ENCODE peak calls at places on chromosomes 4 and X, in four cellular contexts. One of them, this sample, is unnamed.

GRCh38 chr4:101152521-101152920 is 194.8 kb downstream of the PPP3CA start:
- DNase-seq in GM23338: no peak
- DNase-seq in right atrium auricular region: no peak
- DNase-seq in endodermal cell: no peak
- DNase-seq in this sample: no peak

GRCh38 chr4:16125571-16126445 is 42.0 kb upstream of the PROM1 start:
- DNase-seq in endodermal cell: peak; percentile 47
- DNase-seq in right atrium auricular region: no peak
- DNase-seq in GM23338: peak; percentile 25
- DNase-seq in this sample: no peak

GRCh38 chr4:120509222-120509621 is 413.3 kb downstream of the PRDM5 start:
- DNase-seq in endodermal cell: peak; percentile 53
- DNase-seq in GM23338: peak; percentile 11
- DNase-seq in right atrium auricular region: no peak
- DNase-seq in this sample: no peak

GRCh38 chr4:73599182-73599581 is 21.1 kb downstream of the RASSF6 start:
- DNase-seq in GM23338: peak; percentile 72
- DNase-seq in endodermal cell: peak; percentile 90
- DNase-seq in right atrium auricular region: no peak
- DNase-seq in this sample: no peak

GRCh38 chrX:19670321-19670750 is 155.0 kb upstream of the MAP3K15 start:
- DNase-seq in GM23338: no peak
- DNase-seq in endodermal cell: no peak
- DNase-seq in right atrium auricular region: no peak
- DNase-seq in this sample: no peak

GRCh38 chrX:39645059-39645895 is 452.5 kb downstream of the BCOR start:
- DNase-seq in endodermal cell: no peak
- DNase-seq in GM23338: no peak
- DNase-seq in right atrium auricular region: peak; percentile 80
- DNase-seq in this sample: no peak

GRCh38 chrX:112641449-112641848 is 38.3 kb downstream of the LHFPL1 start:
- DNase-seq in right atrium auricular region: no peak
- DNase-seq in endodermal cell: no peak
- DNase-seq in GM23338: no peak
- DNase-seq in this sample: no peak

GRCh38 chrX:38166478-38167083 is 54.1 kb downstream of the SRPX start:
- DNase-seq in GM23338: peak; percentile 51
- DNase-seq in right atrium auricular region: no peak
- DNase-seq in endodermal cell: no peak
- DNase-seq in this sample: no peak

GRCh38 chrX:100685284-100685996 is 41.4 kb downstream of the SRPX2 start:
- DNase-seq in GM23338: peak; percentile 81
- DNase-seq in right atrium auricular region: peak; percentile 79
- DNase-seq in endodermal cell: peak; percentile 88
- DNase-seq in this sample: no peak

GRCh38 chrX:154548028-154548316 is 552 bp downstream of the IKBKG start:
- DNase-seq in endodermal cell: no peak
- DNase-seq in GM23338: no peak
- DNase-seq in right atrium auricular region: no peak
- DNase-seq in this sample: no peak

GRCh38 chr4:54539500-54540029 is 118.2 kb upstream of the KIT start:
- DNase-seq in endodermal cell: peak; percentile 92
- DNase-seq in GM23338: peak; percentile 80
- DNase-seq in right atrium auricular region: peak; percentile 65
- DNase-seq in this sample: no peak

GRCh38 chrX:11619426-11619825 is 46.3 kb downstream of the ARHGAP6 start:
- DNase-seq in endodermal cell: no peak
- DNase-seq in right atrium auricular region: no peak
- DNase-seq in GM23338: no peak
- DNase-seq in this sample: no peak

GRCh38 chr4:169428376-169428775 is 157.6 kb upstream of the SH3RF1 start:
- DNase-seq in endodermal cell: no peak
- DNase-seq in GM23338: no peak
- DNase-seq in right atrium auricular region: no peak
- DNase-seq in this sample: no peak

GRCh38 chrX:24054182-24055042 is at the start of gene EIF2S3:
- DNase-seq in right atrium auricular region: peak; percentile 90
- DNase-seq in endodermal cell: peak; percentile 98
- DNase-seq in GM23338: peak; percentile 86
- DNase-seq in this sample: peak; percentile 94

GRCh38 chrX:54994668-54995452 is 872 bp upstream of the PFKFB1 start:
- DNase-seq in endodermal cell: no peak
- DNase-seq in right atrium auricular region: no peak
- DNase-seq in GM23338: no peak
- DNase-seq in this sample: no peak

GRCh38 chr4:27775156-27775555 is 914.5 kb downstream of the STIM2 start:
- DNase-seq in endodermal cell: no peak
- DNase-seq in GM23338: no peak
- DNase-seq in right atrium auricular region: no peak
- DNase-seq in this sample: no peak

GRCh38 chr4:82084747-82085146 is 289.0 kb downstream of the HNRNPD start:
- DNase-seq in right atrium auricular region: no peak
- DNase-seq in GM23338: no peak
- DNase-seq in endodermal cell: no peak
- DNase-seq in this sample: no peak

GRCh38 chrX:19569121-19569805 is 54.0 kb upstream of the MAP3K15 start:
- DNase-seq in endodermal cell: no peak
- DNase-seq in right atrium auricular region: no peak
- DNase-seq in GM23338: no peak
- DNase-seq in this sample: no peak

GRCh38 chrX:19670854-19671620 is 155.7 kb upstream of the MAP3K15 start:
- DNase-seq in GM23338: peak; percentile 29
- DNase-seq in right atrium auricular region: peak; percentile 60
- DNase-seq in endodermal cell: peak; percentile 53
- DNase-seq in this sample: no peak

GRCh38 chr4:80610845-80611244 is 275.3 kb downstream of the CFAP299 start:
- DNase-seq in right atrium auricular region: no peak
- DNase-seq in endodermal cell: no peak
- DNase-seq in GM23338: no peak
- DNase-seq in this sample: no peak

GRCh38 chrX:109841869-109842579 is 109.0 kb upstream of the ACSL4 start:
- DNase-seq in right atrium auricular region: no peak
- DNase-seq in endodermal cell: no peak
- DNase-seq in GM23338: no peak
- DNase-seq in this sample: no peak

GRCh38 chrX:152037183-152037582 is 62.7 kb upstream of the GABRE start:
- DNase-seq in endodermal cell: no peak
- DNase-seq in GM23338: peak; percentile 0
- DNase-seq in right atrium auricular region: no peak
- DNase-seq in this sample: no peak

GRCh38 chr4:98686046-98686385 is 27.6 kb upstream of the TSPAN5 start:
- DNase-seq in endodermal cell: no peak
- DNase-seq in GM23338: no peak
- DNase-seq in right atrium auricular region: no peak
- DNase-seq in this sample: no peak

GRCh38 chrX:16368696-16369095 is 201.4 kb downstream of the MAGEB17 start:
- DNase-seq in endodermal cell: no peak
- DNase-seq in GM23338: no peak
- DNase-seq in right atrium auricular region: no peak
- DNase-seq in this sample: no peak

GRCh38 chr4:25949166-25949748 is 35.2 kb downstream of the SMIM20 start:
- DNase-seq in endodermal cell: peak; percentile 83
- DNase-seq in GM23338: peak; percentile 91
- DNase-seq in right atrium auricular region: no peak
- DNase-seq in this sample: no peak

GRCh38 chrX:30920271-30920670 is 31.2 kb upstream of the TAB3 start:
- DNase-seq in right atrium auricular region: no peak
- DNase-seq in GM23338: no peak
- DNase-seq in endodermal cell: no peak
- DNase-seq in this sample: no peak

GRCh38 chr4:5448286-5448685 is 260.1 kb downstream of the EVC2 start:
- DNase-seq in GM23338: no peak
- DNase-seq in right atrium auricular region: peak; percentile 42
- DNase-seq in endodermal cell: peak; percentile 22
- DNase-seq in this sample: no peak

GRCh38 chr4:39044364-39044946 is 12.2 kb upstream of the TMEM156 start:
- DNase-seq in GM23338: peak; percentile 98
- DNase-seq in endodermal cell: peak; percentile 97
- DNase-seq in right atrium auricular region: peak; percentile 90
- DNase-seq in this sample: peak; percentile 92
- H3K27ac ChIP-seq in GM23338: peak overlapping the region; percentile 72
- H3K27ac ChIP-seq in endodermal cell: peak overlapping the region; percentile 50
- H3K27ac ChIP-seq in right atrium auricular region: peak overlapping the region; percentile 83
- H3K27ac ChIP-seq in this sample: peak overlapping the region; percentile 95

GRCh38 chr4:158290912-158291311 is 80.6 kb downstream of the TMEM144 start:
- DNase-seq in right atrium auricular region: no peak
- DNase-seq in GM23338: no peak
- DNase-seq in endodermal cell: no peak
- DNase-seq in this sample: no peak
- H3K27ac ChIP-seq in right atrium auricular region: no peak overlapping the region
- H3K27ac ChIP-seq in GM23338: no peak overlapping the region
- H3K27ac ChIP-seq in endodermal cell: no peak overlapping the region
- H3K27ac ChIP-seq in this sample: no peak overlapping the region

DNA sequence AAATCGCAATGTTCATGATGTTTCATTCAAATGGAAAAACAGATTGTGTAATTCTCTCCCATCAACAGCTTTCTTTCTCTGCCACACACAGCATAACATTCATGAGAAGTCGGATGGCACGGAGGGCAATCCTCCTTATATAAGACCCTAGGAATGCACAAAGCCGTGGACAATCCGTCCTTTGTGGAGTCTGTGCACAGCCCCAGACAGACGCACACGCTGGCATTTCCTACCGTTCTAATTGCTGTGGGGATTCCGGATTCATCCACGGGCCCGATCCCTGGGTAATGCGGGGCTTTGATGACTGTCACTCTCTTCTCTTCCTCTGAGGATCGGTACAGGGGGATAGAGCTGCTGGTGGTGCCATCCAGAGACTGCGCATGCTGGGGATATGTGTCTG is 121.9 kb upstream of the PDLIM3 start:
- DNase-seq in GM23338: no peak
- DNase-seq in right atrium auricular region: no peak
- DNase-seq in endodermal cell: no peak
- DNase-seq in this sample: no peak
- H3K27ac ChIP-seq in GM23338: peak overlapping the region; percentile 74
- H3K27ac ChIP-seq in right atrium auricular region: peak overlapping the region; percentile 71
- H3K27ac ChIP-seq in endodermal cell: no peak overlapping the region
- H3K27ac ChIP-seq in this sample: peak overlapping the region; percentile 49

GRCh38 chrX:49037883-49038475 is 5.2 kb downstream of the TFE3 start:
- DNase-seq in GM23338: no peak
- DNase-seq in endodermal cell: no peak
- DNase-seq in right atrium auricular region: no peak
- DNase-seq in this sample: no peak
- H3K27ac ChIP-seq in GM23338: no peak overlapping the region
- H3K27ac ChIP-seq in endodermal cell: no peak overlapping the region
- H3K27ac ChIP-seq in right atrium auricular region: no peak overlapping the region
- H3K27ac ChIP-seq in this sample: peak overlapping the region; percentile 95

GRCh38 chr4:184355111-184355604 is 119.2 kb downstream of the IRF2 start:
- DNase-seq in endodermal cell: peak; percentile 38
- DNase-seq in right atrium auricular region: peak; percentile 63
- DNase-seq in GM23338: no peak
- DNase-seq in this sample: no peak
- H3K27ac ChIP-seq in endodermal cell: no peak overlapping the region
- H3K27ac ChIP-seq in right atrium auricular region: peak overlapping the region; percentile 54
- H3K27ac ChIP-seq in GM23338: no peak overlapping the region
- H3K27ac ChIP-seq in this sample: peak overlapping the region; percentile 21

GRCh38 chrX:140360924-140361323 is 143.9 kb downstream of the SOX3 start:
- DNase-seq in GM23338: peak; percentile 63
- DNase-seq in endodermal cell: no peak
- DNase-seq in right atrium auricular region: no peak
- DNase-seq in this sample: no peak

GRCh38 chrX:140360284-140360683 is 144.6 kb downstream of the SOX3 start:
- DNase-seq in endodermal cell: no peak
- DNase-seq in right atrium auricular region: no peak
- DNase-seq in GM23338: no peak
- DNase-seq in this sample: no peak

GRCh38 chrX:140354431-140355120 is 150.3 kb downstream of the SOX3 start:
- DNase-seq in right atrium auricular region: no peak
- DNase-seq in GM23338: peak; percentile 41
- DNase-seq in endodermal cell: peak; percentile 59
- DNase-seq in this sample: no peak

GRCh38 chrX:140355922-140356321 is 148.9 kb downstream of the SOX3 start:
- DNase-seq in GM23338: no peak
- DNase-seq in endodermal cell: no peak
- DNase-seq in right atrium auricular region: no peak
- DNase-seq in this sample: no peak
- H3K27ac ChIP-seq in GM23338: no peak overlapping the region
- H3K27ac ChIP-seq in endodermal cell: no peak overlapping the region
- H3K27ac ChIP-seq in right atrium auricular region: no peak overlapping the region
- H3K27ac ChIP-seq in this sample: no peak overlapping the region

GRCh38 chrX:149511081-149511480 is 6.0 kb upstream of the IDS start:
- DNase-seq in right atrium auricular region: no peak
- DNase-seq in GM23338: no peak
- DNase-seq in endodermal cell: no peak
- DNase-seq in this sample: no peak
- H3K27ac ChIP-seq in right atrium auricular region: no peak overlapping the region
- H3K27ac ChIP-seq in GM23338: no peak overlapping the region
- H3K27ac ChIP-seq in endodermal cell: no peak overlapping the region
- H3K27ac ChIP-seq in this sample: no peak overlapping the region

GRCh38 chr4:85607624-85608023 is 132.7 kb downstream of the ARHGAP24 start:
- DNase-seq in endodermal cell: no peak
- DNase-seq in GM23338: no peak
- DNase-seq in right atrium auricular region: no peak
- DNase-seq in this sample: no peak

GRCh38 chr4:85613901-85614300 is 139.0 kb downstream of the ARHGAP24 start:
- DNase-seq in right atrium auricular region: no peak
- DNase-seq in GM23338: no peak
- DNase-seq in endodermal cell: no peak
- DNase-seq in this sample: no peak

GRCh38 chr4:85611661-85612060 is 136.7 kb downstream of the ARHGAP24 start:
- DNase-seq in GM23338: no peak
- DNase-seq in right atrium auricular region: no peak
- DNase-seq in endodermal cell: no peak
- DNase-seq in this sample: no peak

GRCh38 chr4:85606505-85606904 is 131.6 kb downstream of the ARHGAP24 start:
- DNase-seq in right atrium auricular region: no peak
- DNase-seq in endodermal cell: no peak
- DNase-seq in GM23338: no peak
- DNase-seq in this sample: no peak

GRCh38 chr4:85610450-85610849 is 135.5 kb downstream of the ARHGAP24 start:
- DNase-seq in right atrium auricular region: no peak
- DNase-seq in endodermal cell: no peak
- DNase-seq in GM23338: no peak
- DNase-seq in this sample: no peak
- H3K27ac ChIP-seq in right atrium auricular region: no peak overlapping the region
- H3K27ac ChIP-seq in endodermal cell: no peak overlapping the region
- H3K27ac ChIP-seq in GM23338: no peak overlapping the region
- H3K27ac ChIP-seq in this sample: no peak overlapping the region